ENCODE peak calls at places on chromosomes 11 and 22, in eight cellular contexts. One of them, this sample, is unnamed.
A peak's percentile ranks its signal among the peaks of the same experiment; 100 is the strongest.

GRCh38 chr11:60790726-60791125 is 5.6 kb downstream of the MS4A10 start:
- DNase-seq in fibroblast of mammary gland: no peak
- DNase-seq in Panc1: no peak
- DNase-seq in nucleus accumbens: no peak
- DNase-seq in SJSA1: no peak
- DNase-seq in neuronal stem cell: no peak
- DNase-seq in stimulated activated CD4-positive, alpha-beta T cell treated with anti-CD3 and anti-CD28 coated beads, TNF-alpha, amount 100 ng/mL, for 48 hours: no peak
- DNase-seq in stimulated activated naive CD4-positive, alpha-beta T cell: no peak
- DNase-seq in this sample: no peak

GRCh38 chr11:69173925-69174591 is 18.3 kb downstream of the SMIM38 start:
- DNase-seq in stimulated activated CD4-positive, alpha-beta T cell treated with anti-CD3 and anti-CD28 coated beads, TNF-alpha, amount 100 ng/mL, for 48 hours: no peak
- DNase-seq in SJSA1: no peak
- DNase-seq in nucleus accumbens: no peak
- DNase-seq in Panc1: no peak
- DNase-seq in neuronal stem cell: no peak
- DNase-seq in stimulated activated naive CD4-positive, alpha-beta T cell: no peak
- DNase-seq in fibroblast of mammary gland: no peak
- DNase-seq in this sample: no peak

GRCh38 chr11:130760515-130761125 is 155.7 kb downstream of the SNX19 start:
- DNase-seq in stimulated activated naive CD4-positive, alpha-beta T cell: no peak
- DNase-seq in stimulated activated CD4-positive, alpha-beta T cell treated with anti-CD3 and anti-CD28 coated beads, TNF-alpha, amount 100 ng/mL, for 48 hours: no peak
- DNase-seq in nucleus accumbens: no peak
- DNase-seq in neuronal stem cell: no peak
- DNase-seq in fibroblast of mammary gland: no peak
- DNase-seq in SJSA1: no peak
- DNase-seq in Panc1: no peak
- DNase-seq in this sample: no peak

GRCh38 chr22:36386900-36387663 is 685 bp downstream of the MYH9 start:
- DNase-seq in neuronal stem cell: no peak
- DNase-seq in SJSA1: no peak
- DNase-seq in nucleus accumbens: no peak
- DNase-seq in stimulated activated CD4-positive, alpha-beta T cell treated with anti-CD3 and anti-CD28 coated beads, TNF-alpha, amount 100 ng/mL, for 48 hours: peak; percentile 61
- DNase-seq in Panc1: no peak
- DNase-seq in fibroblast of mammary gland: no peak
- DNase-seq in stimulated activated naive CD4-positive, alpha-beta T cell: peak; percentile 59
- DNase-seq in this sample: peak; percentile 66

GRCh38 chr11:132242662-132243061 is 872.2 kb downstream of the NTM start:
- DNase-seq in fibroblast of mammary gland: no peak
- DNase-seq in neuronal stem cell: no peak
- DNase-seq in SJSA1: no peak
- DNase-seq in nucleus accumbens: no peak
- DNase-seq in stimulated activated CD4-positive, alpha-beta T cell treated with anti-CD3 and anti-CD28 coated beads, TNF-alpha, amount 100 ng/mL, for 48 hours: no peak
- DNase-seq in Panc1: no peak
- DNase-seq in stimulated activated naive CD4-positive, alpha-beta T cell: no peak
- DNase-seq in this sample: no peak

GRCh38 chr11:116506446-116506845 is 266.3 kb downstream of the BUD13 start:
- DNase-seq in neuronal stem cell: no peak
- DNase-seq in fibroblast of mammary gland: no peak
- DNase-seq in stimulated activated CD4-positive, alpha-beta T cell treated with anti-CD3 and anti-CD28 coated beads, TNF-alpha, amount 100 ng/mL, for 48 hours: no peak
- DNase-seq in Panc1: no peak
- DNase-seq in stimulated activated naive CD4-positive, alpha-beta T cell: no peak
- DNase-seq in nucleus accumbens: no peak
- DNase-seq in SJSA1: no peak
- DNase-seq in this sample: no peak

GRCh38 chr11:85813721-85814120 is 2.8 kb upstream of the SYTL2 start:
- DNase-seq in stimulated activated naive CD4-positive, alpha-beta T cell: no peak
- DNase-seq in SJSA1: no peak
- DNase-seq in Panc1: no peak
- DNase-seq in nucleus accumbens: no peak
- DNase-seq in fibroblast of mammary gland: no peak
- DNase-seq in neuronal stem cell: no peak
- DNase-seq in stimulated activated CD4-positive, alpha-beta T cell treated with anti-CD3 and anti-CD28 coated beads, TNF-alpha, amount 100 ng/mL, for 48 hours: no peak
- DNase-seq in this sample: no peak

GRCh38 chr11:2348986-2349385 is 28.1 kb upstream of the CD81 start:
- DNase-seq in nucleus accumbens: no peak
- DNase-seq in neuronal stem cell: no peak
- DNase-seq in fibroblast of mammary gland: peak; percentile 75
- DNase-seq in SJSA1: no peak
- DNase-seq in stimulated activated naive CD4-positive, alpha-beta T cell: no peak
- DNase-seq in Panc1: no peak
- DNase-seq in stimulated activated CD4-positive, alpha-beta T cell treated with anti-CD3 and anti-CD28 coated beads, TNF-alpha, amount 100 ng/mL, for 48 hours: no peak
- DNase-seq in this sample: no peak

GRCh38 chr11:23727821-23728220 is 769.0 kb upstream of the LUZP2 start:
- DNase-seq in Panc1: no peak
- DNase-seq in SJSA1: no peak
- DNase-seq in neuronal stem cell: no peak
- DNase-seq in nucleus accumbens: no peak
- DNase-seq in fibroblast of mammary gland: peak; percentile 50
- DNase-seq in stimulated activated naive CD4-positive, alpha-beta T cell: no peak
- DNase-seq in stimulated activated CD4-positive, alpha-beta T cell treated with anti-CD3 and anti-CD28 coated beads, TNF-alpha, amount 100 ng/mL, for 48 hours: no peak
- DNase-seq in this sample: no peak

GRCh38 chr11:121696177-121696863 is 243.6 kb upstream of the SORL1-AS1 start:
- DNase-seq in stimulated activated CD4-positive, alpha-beta T cell treated with anti-CD3 and anti-CD28 coated beads, TNF-alpha, amount 100 ng/mL, for 48 hours: no peak
- DNase-seq in neuronal stem cell: no peak
- DNase-seq in stimulated activated naive CD4-positive, alpha-beta T cell: no peak
- DNase-seq in nucleus accumbens: peak; percentile 80
- DNase-seq in fibroblast of mammary gland: no peak
- DNase-seq in SJSA1: peak; percentile 34
- DNase-seq in Panc1: no peak
- DNase-seq in this sample: no peak

GRCh38 chr11:111463276-111463675 is 48.9 kb downstream of the BTG4 start:
- DNase-seq in fibroblast of mammary gland: no peak
- DNase-seq in SJSA1: no peak
- DNase-seq in stimulated activated naive CD4-positive, alpha-beta T cell: no peak
- DNase-seq in nucleus accumbens: no peak
- DNase-seq in stimulated activated CD4-positive, alpha-beta T cell treated with anti-CD3 and anti-CD28 coated beads, TNF-alpha, amount 100 ng/mL, for 48 hours: no peak
- DNase-seq in Panc1: no peak
- DNase-seq in neuronal stem cell: no peak
- DNase-seq in this sample: no peak

GRCh38 chr11:23217072-23217471 is 356.8 kb upstream of the CCDC179 start:
- DNase-seq in stimulated activated naive CD4-positive, alpha-beta T cell: no peak
- DNase-seq in neuronal stem cell: no peak
- DNase-seq in SJSA1: no peak
- DNase-seq in nucleus accumbens: no peak
- DNase-seq in Panc1: no peak
- DNase-seq in fibroblast of mammary gland: no peak
- DNase-seq in stimulated activated CD4-positive, alpha-beta T cell treated with anti-CD3 and anti-CD28 coated beads, TNF-alpha, amount 100 ng/mL, for 48 hours: no peak
- DNase-seq in this sample: no peak

GRCh38 chr22:36913431-36914382 is at the start of gene CSF2RB:
- DNase-seq in fibroblast of mammary gland: no peak
- DNase-seq in Panc1: no peak
- DNase-seq in neuronal stem cell: no peak
- DNase-seq in SJSA1: no peak
- DNase-seq in nucleus accumbens: no peak
- DNase-seq in stimulated activated naive CD4-positive, alpha-beta T cell: no peak
- DNase-seq in stimulated activated CD4-positive, alpha-beta T cell treated with anti-CD3 and anti-CD28 coated beads, TNF-alpha, amount 100 ng/mL, for 48 hours: no peak
- DNase-seq in this sample: peak; percentile 54

GRCh38 chr22:39306456-39307361 is 12.7 kb downstream of the RPL3 start:
- DNase-seq in nucleus accumbens: no peak
- DNase-seq in stimulated activated naive CD4-positive, alpha-beta T cell: peak; percentile 18
- DNase-seq in SJSA1: peak; percentile 51
- DNase-seq in Panc1: no peak
- DNase-seq in stimulated activated CD4-positive, alpha-beta T cell treated with anti-CD3 and anti-CD28 coated beads, TNF-alpha, amount 100 ng/mL, for 48 hours: peak; percentile 56
- DNase-seq in fibroblast of mammary gland: no peak
- DNase-seq in neuronal stem cell: no peak
- DNase-seq in this sample: peak; percentile 71

GRCh38 chr11:86303257-86303656 is 1.2 kb downstream of the HIKESHI start:
- DNase-seq in stimulated activated CD4-positive, alpha-beta T cell treated with anti-CD3 and anti-CD28 coated beads, TNF-alpha, amount 100 ng/mL, for 48 hours: no peak
- DNase-seq in neuronal stem cell: no peak
- DNase-seq in SJSA1: no peak
- DNase-seq in stimulated activated naive CD4-positive, alpha-beta T cell: no peak
- DNase-seq in nucleus accumbens: no peak
- DNase-seq in fibroblast of mammary gland: no peak
- DNase-seq in Panc1: no peak
- DNase-seq in this sample: no peak